ENCODE peak calls at places on chromosomes 2 and 18, in seven cellular contexts. One of them, this sample, is unnamed.

GRCh38 chr2:133169527-133169926 is 398.7 kb downstream of the NCKAP5 start:
- DNase-seq in trophoblast cell: no peak
- DNase-seq in neuronal stem cell: no peak
- DNase-seq in IMR-90: no peak
- DNase-seq in H9: no peak
- DNase-seq in mesenchymal stem cell: no peak
- DNase-seq in H1: no peak
- DNase-seq in this sample: no peak

GRCh38 chr2:172200495-172201085 is 97.9 kb upstream of the DLX2 start:
- DNase-seq in trophoblast cell: no peak
- DNase-seq in neuronal stem cell: no peak
- DNase-seq in IMR-90: peak; percentile 59
- DNase-seq in H9: no peak
- DNase-seq in mesenchymal stem cell: peak; percentile 46
- DNase-seq in H1: no peak
- DNase-seq in this sample: peak; percentile 66

GRCh38 chr2:11701831-11702301 is 31.9 kb upstream of the NTSR2 start:
- DNase-seq in trophoblast cell: peak; percentile 28
- DNase-seq in neuronal stem cell: no peak
- DNase-seq in IMR-90: peak; percentile 66
- DNase-seq in H9: no peak
- DNase-seq in mesenchymal stem cell: peak; percentile 25
- DNase-seq in H1: no peak
- DNase-seq in this sample: no peak

GRCh38 chr2:45132551-45132950 is 123.3 kb upstream of the SIX2 start:
- DNase-seq in trophoblast cell: no peak
- DNase-seq in neuronal stem cell: no peak
- DNase-seq in IMR-90: no peak
- DNase-seq in H9: no peak
- DNase-seq in mesenchymal stem cell: no peak
- DNase-seq in H1: no peak
- DNase-seq in this sample: no peak

GRCh38 chr18:712401-713134 is at the start of gene ENOSF1:
- DNase-seq in trophoblast cell: peak; percentile 88
- DNase-seq in neuronal stem cell: peak; percentile 65
- DNase-seq in IMR-90: peak; percentile 58
- DNase-seq in H9: peak; percentile 94
- DNase-seq in mesenchymal stem cell: peak; percentile 82
- DNase-seq in H1: peak; percentile 79
- DNase-seq in this sample: peak; percentile 94

GRCh38 chr2:28108143-28108542 is 217.6 kb downstream of the BABAM2 start:
- DNase-seq in trophoblast cell: no peak
- DNase-seq in neuronal stem cell: no peak
- DNase-seq in IMR-90: no peak
- DNase-seq in H9: no peak
- DNase-seq in mesenchymal stem cell: no peak
- DNase-seq in H1: no peak
- DNase-seq in this sample: no peak

GRCh38 chr2:221289389-221289788 is 282.7 kb downstream of the EPHA4 start:
- DNase-seq in trophoblast cell: no peak
- DNase-seq in neuronal stem cell: no peak
- DNase-seq in IMR-90: peak; percentile 40
- DNase-seq in H9: no peak
- DNase-seq in mesenchymal stem cell: peak; percentile 30
- DNase-seq in H1: no peak
- DNase-seq in this sample: peak; percentile 72

GRCh38 chr18:68779169-68779568 is 18.7 kb upstream of the CCDC102B start:
- DNase-seq in trophoblast cell: no peak
- DNase-seq in neuronal stem cell: no peak
- DNase-seq in IMR-90: peak; percentile 83
- DNase-seq in H9: no peak
- DNase-seq in mesenchymal stem cell: peak; percentile 80
- DNase-seq in H1: no peak
- DNase-seq in this sample: no peak

GRCh38 chr2:12119841-12120240 is 373.4 kb downstream of the LPIN1 start:
- DNase-seq in trophoblast cell: no peak
- DNase-seq in neuronal stem cell: no peak
- DNase-seq in IMR-90: peak; percentile 60
- DNase-seq in H9: no peak
- DNase-seq in mesenchymal stem cell: peak; percentile 28
- DNase-seq in H1: no peak
- DNase-seq in this sample: no peak

GRCh38 chr2:80303006-80303741 is 1.4 kb downstream of the LRRTM1 start:
- DNase-seq in trophoblast cell: no peak
- DNase-seq in neuronal stem cell: no peak
- DNase-seq in IMR-90: no peak
- DNase-seq in H9: peak; percentile 66
- DNase-seq in mesenchymal stem cell: peak; percentile 22
- DNase-seq in H1: no peak
- DNase-seq in this sample: peak; percentile 55

GRCh38 chr18:49031511-49032188 is 80.9 kb upstream of the SMAD7 start:
- DNase-seq in trophoblast cell: no peak
- DNase-seq in neuronal stem cell: no peak
- DNase-seq in IMR-90: no peak
- DNase-seq in H9: no peak
- DNase-seq in mesenchymal stem cell: no peak
- DNase-seq in H1: no peak
- DNase-seq in this sample: no peak

GRCh38 chr2:219459460-219460311 is 25.0 kb downstream of the SPEG start:
- DNase-seq in trophoblast cell: peak; percentile 46
- DNase-seq in neuronal stem cell: peak; percentile 64
- DNase-seq in IMR-90: peak; percentile 63
- DNase-seq in H9: peak; percentile 83
- DNase-seq in mesenchymal stem cell: peak; percentile 75
- DNase-seq in H1: no peak
- DNase-seq in this sample: peak; percentile 89

GRCh38 chr2:117127680-117128079 is 686.8 kb upstream of the DDX18 start:
- DNase-seq in trophoblast cell: no peak
- DNase-seq in neuronal stem cell: no peak
- DNase-seq in IMR-90: no peak
- DNase-seq in H9: no peak
- DNase-seq in mesenchymal stem cell: peak; percentile 89
- DNase-seq in H1: no peak
- DNase-seq in this sample: peak; percentile 21

GRCh38 chr2:213129311-213129710 is 22.1 kb downstream of the IKZF2 start:
- DNase-seq in trophoblast cell: no peak
- DNase-seq in neuronal stem cell: no peak
- DNase-seq in IMR-90: no peak
- DNase-seq in H9: no peak
- DNase-seq in mesenchymal stem cell: no peak
- DNase-seq in H1: no peak
- DNase-seq in this sample: no peak

GRCh38 chr2:105517814-105518705 is 119.2 kb upstream of the FHL2 start:
- DNase-seq in trophoblast cell: no peak
- DNase-seq in neuronal stem cell: no peak
- DNase-seq in IMR-90: no peak
- DNase-seq in H9: no peak
- DNase-seq in mesenchymal stem cell: peak; percentile 69
- DNase-seq in H1: no peak
- DNase-seq in this sample: no peak

GRCh38 chr2:233929352-233929843 is 12.2 kb downstream of the TRPM8 start:
- DNase-seq in trophoblast cell: no peak
- DNase-seq in neuronal stem cell: no peak
- DNase-seq in IMR-90: no peak
- DNase-seq in H9: peak; percentile 51
- DNase-seq in mesenchymal stem cell: no peak
- DNase-seq in H1: no peak
- DNase-seq in this sample: peak; percentile 57

GRCh38 chr18:36786686-36787085 is 42.1 kb downstream of the TPGS2 start:
- DNase-seq in trophoblast cell: peak; percentile 61
- DNase-seq in neuronal stem cell: no peak
- DNase-seq in IMR-90: peak; percentile 71
- DNase-seq in H9: no peak
- DNase-seq in mesenchymal stem cell: peak; percentile 65
- DNase-seq in H1: no peak
- DNase-seq in this sample: peak; percentile 37

GRCh38 chr2:184654945-184655344 is 56.6 kb downstream of the ZNF804A start:
- DNase-seq in trophoblast cell: no peak
- DNase-seq in neuronal stem cell: no peak
- DNase-seq in IMR-90: peak; percentile 84
- DNase-seq in H9: no peak
- DNase-seq in mesenchymal stem cell: peak; percentile 91
- DNase-seq in H1: no peak
- DNase-seq in this sample: no peak

GRCh38 chr2:232537079-232537478 is 2.4 kb upstream of the CHRNG start:
- DNase-seq in trophoblast cell: no peak
- DNase-seq in neuronal stem cell: no peak
- DNase-seq in IMR-90: no peak
- DNase-seq in H9: peak; percentile 83
- DNase-seq in mesenchymal stem cell: no peak
- DNase-seq in H1: no peak
- DNase-seq in this sample: peak; percentile 51

GRCh38 chr2:20100711-20101110 is 49.3 kb upstream of the LAPTM4A start:
- DNase-seq in trophoblast cell: no peak
- DNase-seq in neuronal stem cell: no peak
- DNase-seq in IMR-90: no peak
- DNase-seq in H9: no peak
- DNase-seq in mesenchymal stem cell: no peak
- DNase-seq in H1: no peak
- DNase-seq in this sample: no peak

GRCh38 chr2:168699834-168700417 is 102.5 kb upstream of the NOSTRIN start:
- DNase-seq in trophoblast cell: no peak
- DNase-seq in neuronal stem cell: no peak
- DNase-seq in IMR-90: peak; percentile 87
- DNase-seq in H9: no peak
- DNase-seq in mesenchymal stem cell: peak; percentile 73
- DNase-seq in H1: no peak
- DNase-seq in this sample: no peak

GRCh38 chr18:70496749-70497294 is 208.0 kb downstream of the SOCS6 start:
- DNase-seq in trophoblast cell: no peak
- DNase-seq in neuronal stem cell: no peak
- DNase-seq in IMR-90: no peak
- DNase-seq in H9: no peak
- DNase-seq in mesenchymal stem cell: no peak
- DNase-seq in H1: no peak
- DNase-seq in this sample: no peak
- H4K8ac ChIP-seq in trophoblast cell: no peak overlapping the region
- H4K8ac ChIP-seq in neuronal stem cell: no peak overlapping the region
- H4K8ac ChIP-seq in IMR-90: no peak overlapping the region
- H4K8ac ChIP-seq in H9: no peak overlapping the region
- H4K8ac ChIP-seq in mesenchymal stem cell: no peak overlapping the region
- H4K8ac ChIP-seq in H1: no peak overlapping the region
- H4K8ac ChIP-seq in this sample: no peak overlapping the region

DNA sequence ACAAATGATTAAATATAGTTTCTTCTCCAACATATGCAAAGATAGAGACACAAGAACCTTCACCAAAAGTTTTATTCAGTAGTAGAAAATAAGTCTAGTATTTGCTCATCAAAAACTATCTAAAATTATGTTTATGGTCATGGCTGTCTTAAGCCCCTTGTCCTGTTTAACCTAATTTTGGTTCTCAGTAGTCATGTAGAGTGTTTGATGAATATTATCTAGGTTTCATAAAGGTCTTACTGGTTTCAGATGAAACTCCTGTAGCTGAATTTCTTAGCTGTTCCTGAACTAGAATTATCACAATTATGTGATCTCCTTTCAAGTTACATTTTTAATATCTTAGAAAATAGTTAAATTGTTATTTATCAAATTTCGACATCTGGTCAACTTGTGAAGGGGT is 228.0 kb upstream of the SPHKAP start:
- DNase-seq in trophoblast cell: no peak
- DNase-seq in neuronal stem cell: no peak
- DNase-seq in IMR-90: no peak
- DNase-seq in H9: no peak
- DNase-seq in mesenchymal stem cell: no peak
- DNase-seq in H1: no peak
- DNase-seq in this sample: no peak
- H4K8ac ChIP-seq in trophoblast cell: no peak overlapping the region
- H4K8ac ChIP-seq in neuronal stem cell: no peak overlapping the region
- H4K8ac ChIP-seq in IMR-90: no peak overlapping the region
- H4K8ac ChIP-seq in H9: no peak overlapping the region
- H4K8ac ChIP-seq in mesenchymal stem cell: no peak overlapping the region
- H4K8ac ChIP-seq in H1: no peak overlapping the region
- H4K8ac ChIP-seq in this sample: no peak overlapping the region

GRCh38 chr2:61712060-61712459 is 141.8 kb downstream of the FAM161A start:
- DNase-seq in trophoblast cell: no peak
- DNase-seq in neuronal stem cell: no peak
- DNase-seq in IMR-90: no peak
- DNase-seq in H9: no peak
- DNase-seq in mesenchymal stem cell: no peak
- DNase-seq in H1: no peak
- DNase-seq in this sample: no peak

GRCh38 chr2:61715501-61715900 is 138.4 kb downstream of the FAM161A start:
- DNase-seq in trophoblast cell: no peak
- DNase-seq in neuronal stem cell: no peak
- DNase-seq in IMR-90: no peak
- DNase-seq in H9: no peak
- DNase-seq in mesenchymal stem cell: no peak
- DNase-seq in H1: no peak
- DNase-seq in this sample: no peak

GRCh38 chr2:61713457-61713856 is 140.4 kb downstream of the FAM161A start:
- DNase-seq in trophoblast cell: no peak
- DNase-seq in neuronal stem cell: no peak
- DNase-seq in IMR-90: no peak
- DNase-seq in H9: no peak
- DNase-seq in mesenchymal stem cell: no peak
- DNase-seq in H1: no peak
- DNase-seq in this sample: no peak

GRCh38 chr2:61710711-61711110 is 143.1 kb downstream of the FAM161A start:
- DNase-seq in trophoblast cell: no peak
- DNase-seq in neuronal stem cell: no peak
- DNase-seq in IMR-90: no peak
- DNase-seq in H9: no peak
- DNase-seq in mesenchymal stem cell: no peak
- DNase-seq in H1: no peak
- DNase-seq in this sample: no peak

GRCh38 chr2:61714210-61714609 is 139.7 kb downstream of the FAM161A start:
- DNase-seq in trophoblast cell: no peak
- DNase-seq in neuronal stem cell: no peak
- DNase-seq in IMR-90: no peak
- DNase-seq in H9: no peak
- DNase-seq in mesenchymal stem cell: no peak
- DNase-seq in H1: no peak
- DNase-seq in this sample: no peak
- H4K8ac ChIP-seq in trophoblast cell: no peak overlapping the region
- H4K8ac ChIP-seq in neuronal stem cell: no peak overlapping the region
- H4K8ac ChIP-seq in IMR-90: no peak overlapping the region
- H4K8ac ChIP-seq in H9: no peak overlapping the region
- H4K8ac ChIP-seq in mesenchymal stem cell: no peak overlapping the region
- H4K8ac ChIP-seq in H1: no peak overlapping the region
- H4K8ac ChIP-seq in this sample: no peak overlapping the region

DNA sequence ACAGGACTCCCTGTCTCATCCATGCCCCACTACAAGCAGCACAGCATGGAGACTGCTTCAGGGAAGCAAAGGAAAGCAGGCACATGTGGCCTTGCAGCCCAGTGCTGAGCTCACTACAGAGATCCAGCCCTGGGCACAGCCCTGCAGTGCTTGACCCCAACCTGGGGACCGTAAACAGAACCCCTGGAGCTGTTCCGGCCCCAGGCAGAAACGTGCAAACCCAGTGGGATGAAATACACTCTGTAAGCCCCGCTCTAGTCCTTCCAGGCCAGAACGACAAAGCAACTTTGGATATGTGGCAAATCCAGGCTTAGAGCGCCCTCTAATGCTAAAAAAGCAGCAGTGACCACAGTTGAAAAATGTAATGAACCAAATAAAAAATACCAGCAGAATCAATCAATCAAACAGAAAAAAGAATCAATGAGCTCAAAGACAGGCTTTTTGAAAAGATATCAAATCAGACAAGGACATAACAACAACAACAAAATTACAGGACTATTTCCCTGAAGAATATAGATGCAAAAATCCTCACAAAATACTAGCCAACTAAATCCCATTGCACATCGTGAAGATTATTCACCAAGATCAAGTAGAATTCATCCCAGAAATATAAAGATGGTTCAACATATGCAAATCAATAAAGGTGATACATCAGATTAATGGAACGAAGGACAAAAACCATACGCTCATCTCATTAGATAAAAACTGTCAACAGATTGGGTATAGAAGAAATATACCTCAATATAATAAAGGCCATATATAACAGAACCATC is 45.6 kb downstream of the ZNF519 start:
- DNase-seq in trophoblast cell: peak; percentile 3
- DNase-seq in neuronal stem cell: peak; percentile 57
- DNase-seq in IMR-90: peak; percentile 37
- DNase-seq in H9: peak; percentile 61
- DNase-seq in mesenchymal stem cell: peak; percentile 23
- DNase-seq in H1: peak; percentile 34
- DNase-seq in this sample: peak; percentile 74
- H4K8ac ChIP-seq in trophoblast cell: no peak overlapping the region
- H4K8ac ChIP-seq in neuronal stem cell: no peak overlapping the region
- H4K8ac ChIP-seq in IMR-90: no peak overlapping the region
- H4K8ac ChIP-seq in H9: no peak overlapping the region
- H4K8ac ChIP-seq in mesenchymal stem cell: no peak overlapping the region
- H4K8ac ChIP-seq in H1: peak overlapping the region; percentile 83
- H4K8ac ChIP-seq in this sample: no peak overlapping the region